ENCODE peak calls at places on chromosomes 7 and 10, in eight cellular contexts. One of them, this sample, is unnamed. For H3K9me3, the result is how much of the 10 kb centered on the place peaks cover.

GRCh38 chr7:92295391-92295790 is 49.6 kb downstream of the ANKIB1 start:
- DNase-seq in CD4-positive, alpha-beta memory T cell: no peak
- DNase-seq in testis: peak
- DNase-seq in body of pancreas: no peak
- DNase-seq in SJCRH30: no peak
- DNase-seq in AG04450: no peak
- DNase-seq in neuronal stem cell: no peak
- DNase-seq in stomach: no peak
- DNase-seq in this sample: no peak

GRCh38 chr10:92789826-92790225 is 58.5 kb upstream of the EXOC6 start:
- DNase-seq in CD4-positive, alpha-beta memory T cell: no peak
- DNase-seq in testis: no peak
- DNase-seq in body of pancreas: no peak
- DNase-seq in SJCRH30: no peak
- DNase-seq in AG04450: no peak
- DNase-seq in neuronal stem cell: no peak
- DNase-seq in stomach: no peak
- DNase-seq in this sample: no peak

GRCh38 chr7:95874541-95875265 is 102.3 kb downstream of the DYNC1I1 start:
- DNase-seq in CD4-positive, alpha-beta memory T cell: no peak
- DNase-seq in testis: peak
- DNase-seq in body of pancreas: no peak
- DNase-seq in SJCRH30: peak
- DNase-seq in AG04450: no peak
- DNase-seq in neuronal stem cell: no peak
- DNase-seq in stomach: no peak
- DNase-seq in this sample: no peak

GRCh38 chr7:143117395-143117794 is 14.5 kb upstream of the PIP start:
- DNase-seq in CD4-positive, alpha-beta memory T cell: no peak
- DNase-seq in testis: no peak
- DNase-seq in body of pancreas: no peak
- DNase-seq in SJCRH30: no peak
- DNase-seq in AG04450: no peak
- DNase-seq in neuronal stem cell: no peak
- DNase-seq in stomach: no peak
- DNase-seq in this sample: no peak

GRCh38 chr7:140656548-140657515 is 15.9 kb upstream of the ADCK2 start:
- DNase-seq in CD4-positive, alpha-beta memory T cell: no peak
- DNase-seq in testis: peak
- DNase-seq in body of pancreas: peak
- DNase-seq in SJCRH30: no peak
- DNase-seq in AG04450: no peak
- DNase-seq in neuronal stem cell: no peak
- DNase-seq in stomach: peak
- DNase-seq in this sample: no peak

GRCh38 chr10:77415311-77415960 is 222.2 kb downstream of the KCNMA1 start:
- DNase-seq in CD4-positive, alpha-beta memory T cell: no peak
- DNase-seq in testis: no peak
- DNase-seq in body of pancreas: peak
- DNase-seq in SJCRH30: no peak
- DNase-seq in AG04450: no peak
- DNase-seq in neuronal stem cell: no peak
- DNase-seq in stomach: no peak
- DNase-seq in this sample: no peak

GRCh38 chr10:97333351-97333600 is 1.3 kb downstream of the FRAT2 start:
- DNase-seq in CD4-positive, alpha-beta memory T cell: no peak
- DNase-seq in testis: no peak
- DNase-seq in body of pancreas: no peak
- DNase-seq in SJCRH30: peak
- DNase-seq in AG04450: peak
- DNase-seq in neuronal stem cell: no peak
- DNase-seq in stomach: no peak
- DNase-seq in this sample: no peak

GRCh38 chr7:40213291-40213690 is 78.5 kb downstream of the SUGCT start:
- DNase-seq in CD4-positive, alpha-beta memory T cell: no peak
- DNase-seq in testis: no peak
- DNase-seq in body of pancreas: no peak
- DNase-seq in SJCRH30: no peak
- DNase-seq in AG04450: no peak
- DNase-seq in neuronal stem cell: no peak
- DNase-seq in stomach: no peak
- DNase-seq in this sample: no peak

GRCh38 chr7:133196872-133197612 is 55.8 kb upstream of the EXOC4 start:
- DNase-seq in CD4-positive, alpha-beta memory T cell: no peak
- DNase-seq in testis: no peak
- DNase-seq in body of pancreas: no peak
- DNase-seq in SJCRH30: no peak
- DNase-seq in AG04450: no peak
- DNase-seq in neuronal stem cell: no peak
- DNase-seq in stomach: no peak
- DNase-seq in this sample: no peak

GRCh38 chr10:76563286-76563685 is 1074.3 kb downstream of the KCNMA1 start:
- DNase-seq in CD4-positive, alpha-beta memory T cell: no peak
- DNase-seq in testis: no peak
- DNase-seq in body of pancreas: no peak
- DNase-seq in SJCRH30: no peak
- DNase-seq in AG04450: no peak
- DNase-seq in neuronal stem cell: no peak
- DNase-seq in stomach: no peak
- DNase-seq in this sample: no peak

GRCh38 chr7:132783824-132784223 is 207.6 kb upstream of the PLXNA4 start:
- DNase-seq in CD4-positive, alpha-beta memory T cell: no peak
- DNase-seq in testis: no peak
- DNase-seq in body of pancreas: no peak
- DNase-seq in SJCRH30: no peak
- DNase-seq in AG04450: peak
- DNase-seq in neuronal stem cell: no peak
- DNase-seq in stomach: no peak
- DNase-seq in this sample: no peak

GRCh38 chr7:151756076-151756731 is 120.7 kb downstream of the PRKAG2 start:
- DNase-seq in CD4-positive, alpha-beta memory T cell: peak
- DNase-seq in testis: no peak
- DNase-seq in body of pancreas: peak
- DNase-seq in SJCRH30: no peak
- DNase-seq in AG04450: no peak
- DNase-seq in neuronal stem cell: no peak
- DNase-seq in stomach: no peak
- DNase-seq in this sample: peak

GRCh38 chr7:78777844-78778243 is 675.6 kb downstream of the MAGI2 start:
- DNase-seq in CD4-positive, alpha-beta memory T cell: no peak
- DNase-seq in testis: no peak
- DNase-seq in body of pancreas: no peak
- DNase-seq in SJCRH30: no peak
- DNase-seq in AG04450: no peak
- DNase-seq in neuronal stem cell: no peak
- DNase-seq in stomach: no peak
- DNase-seq in this sample: no peak

GRCh38 chr7:116166167-116166566 is 44.2 kb upstream of the TES start:
- DNase-seq in CD4-positive, alpha-beta memory T cell: no peak
- DNase-seq in testis: no peak
- DNase-seq in body of pancreas: no peak
- DNase-seq in SJCRH30: no peak
- DNase-seq in AG04450: no peak
- DNase-seq in neuronal stem cell: no peak
- DNase-seq in stomach: no peak
- DNase-seq in this sample: no peak

GRCh38 chr7:116170180-116170579 is 40.2 kb upstream of the TES start:
- DNase-seq in CD4-positive, alpha-beta memory T cell: no peak
- DNase-seq in testis: no peak
- DNase-seq in body of pancreas: no peak
- DNase-seq in SJCRH30: no peak
- DNase-seq in AG04450: no peak
- DNase-seq in neuronal stem cell: no peak
- DNase-seq in stomach: no peak
- DNase-seq in this sample: no peak

GRCh38 chr7:116167177-116167576 is 43.2 kb upstream of the TES start:
- DNase-seq in CD4-positive, alpha-beta memory T cell: no peak
- DNase-seq in testis: no peak
- DNase-seq in body of pancreas: no peak
- DNase-seq in SJCRH30: no peak
- DNase-seq in AG04450: no peak
- DNase-seq in neuronal stem cell: no peak
- DNase-seq in stomach: no peak
- DNase-seq in this sample: no peak

GRCh38 chr7:116171094-116171493 is 39.2 kb upstream of the TES start:
- DNase-seq in CD4-positive, alpha-beta memory T cell: no peak
- DNase-seq in testis: peak
- DNase-seq in body of pancreas: no peak
- DNase-seq in SJCRH30: no peak
- DNase-seq in AG04450: no peak
- DNase-seq in neuronal stem cell: no peak
- DNase-seq in stomach: no peak
- DNase-seq in this sample: no peak

DNA sequence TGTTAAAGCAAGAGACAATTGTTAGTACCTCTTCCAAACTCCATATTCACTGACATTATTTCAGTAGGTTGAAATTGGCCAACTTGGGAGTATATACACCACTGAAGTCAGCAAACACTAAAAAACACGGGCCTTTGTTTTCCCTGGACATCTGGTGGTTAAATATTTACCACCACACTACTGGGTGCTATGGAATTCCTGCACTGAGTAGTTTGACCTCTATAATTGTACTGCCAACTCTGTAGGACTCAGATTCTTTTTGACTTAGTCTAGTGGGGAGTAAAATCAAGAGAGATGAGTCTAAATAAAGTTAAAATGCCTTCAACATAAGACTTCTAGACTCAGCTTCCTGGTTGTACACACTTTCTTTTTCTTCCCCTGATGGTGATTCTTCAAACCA is 41.3 kb upstream of the TES start:
- DNase-seq in CD4-positive, alpha-beta memory T cell: no peak
- DNase-seq in testis: no peak
- DNase-seq in body of pancreas: no peak
- DNase-seq in SJCRH30: no peak
- DNase-seq in AG04450: peak
- DNase-seq in neuronal stem cell: no peak
- DNase-seq in stomach: no peak
- DNase-seq in this sample: no peak
- H3K4me3 ChIP-seq in CD4-positive, alpha-beta memory T cell: no peak
- H3K4me3 ChIP-seq in testis: no peak
- H3K4me3 ChIP-seq in body of pancreas: no peak
- H3K4me3 ChIP-seq in SJCRH30: no peak
- H3K4me3 ChIP-seq in AG04450: no peak
- H3K4me3 ChIP-seq in neuronal stem cell: no peak
- H3K4me3 ChIP-seq in stomach: no peak
- H3K4me3 ChIP-seq in this sample: no peak

GRCh38 chr10:69473304-69473985 is 22.2 kb downstream of the TSPAN15 start:
- DNase-seq in CD4-positive, alpha-beta memory T cell: no peak
- DNase-seq in testis: no peak
- DNase-seq in body of pancreas: no peak
- DNase-seq in SJCRH30: no peak
- DNase-seq in AG04450: no peak
- DNase-seq in neuronal stem cell: no peak
- DNase-seq in stomach: no peak
- DNase-seq in this sample: no peak
- H3K27ac ChIP-seq in CD4-positive, alpha-beta memory T cell: no peak
- H3K27ac ChIP-seq in testis: no peak
- H3K27ac ChIP-seq in body of pancreas: no peak
- H3K27ac ChIP-seq in SJCRH30: no peak
- H3K27ac ChIP-seq in AG04450: no peak
- H3K27ac ChIP-seq in neuronal stem cell: no peak
- H3K27ac ChIP-seq in stomach: no peak
- H3K27ac ChIP-seq in this sample: no peak

GRCh38 chr10:37710831-37711616 is 146.4 kb downstream of the ZNF248 start:
- DNase-seq in CD4-positive, alpha-beta memory T cell: no peak
- DNase-seq in testis: peak
- DNase-seq in body of pancreas: no peak
- DNase-seq in SJCRH30: no peak
- DNase-seq in AG04450: no peak
- DNase-seq in neuronal stem cell: no peak
- DNase-seq in stomach: no peak
- DNase-seq in this sample: no peak

GRCh38 chr10:37712489-37713131 is 144.8 kb downstream of the ZNF248 start:
- DNase-seq in CD4-positive, alpha-beta memory T cell: no peak
- DNase-seq in testis: peak
- DNase-seq in body of pancreas: no peak
- DNase-seq in SJCRH30: peak
- DNase-seq in AG04450: no peak
- DNase-seq in neuronal stem cell: no peak
- DNase-seq in stomach: no peak
- DNase-seq in this sample: no peak

GRCh38 chr10:37713642-37714041 is 143.8 kb downstream of the ZNF248 start:
- DNase-seq in CD4-positive, alpha-beta memory T cell: no peak
- DNase-seq in testis: no peak
- DNase-seq in body of pancreas: no peak
- DNase-seq in SJCRH30: no peak
- DNase-seq in AG04450: no peak
- DNase-seq in neuronal stem cell: no peak
- DNase-seq in stomach: no peak
- DNase-seq in this sample: no peak

GRCh38 chr10:37711617-37712488 is 145.6 kb downstream of the ZNF248 start:
- DNase-seq in CD4-positive, alpha-beta memory T cell: no peak
- DNase-seq in testis: peak
- DNase-seq in body of pancreas: peak
- DNase-seq in SJCRH30: no peak
- DNase-seq in AG04450: no peak
- DNase-seq in neuronal stem cell: no peak
- DNase-seq in stomach: no peak
- DNase-seq in this sample: no peak

GRCh38 chr10:37713132-37713501 is 144.3 kb downstream of the ZNF248 start:
- DNase-seq in CD4-positive, alpha-beta memory T cell: no peak
- DNase-seq in testis: no peak
- DNase-seq in body of pancreas: no peak
- DNase-seq in SJCRH30: no peak
- DNase-seq in AG04450: no peak
- DNase-seq in neuronal stem cell: no peak
- DNase-seq in stomach: no peak
- DNase-seq in this sample: no peak
- H3K9me3 ChIP-seq in CD4-positive, alpha-beta memory T cell: under half
- H3K9me3 ChIP-seq in testis: under half
- H3K9me3 ChIP-seq in body of pancreas: under half
- H3K9me3 ChIP-seq in SJCRH30: under half
- H3K9me3 ChIP-seq in AG04450: under half
- H3K9me3 ChIP-seq in neuronal stem cell: under half
- H3K9me3 ChIP-seq in stomach: under half
- H3K9me3 ChIP-seq in this sample: under half

DNA sequence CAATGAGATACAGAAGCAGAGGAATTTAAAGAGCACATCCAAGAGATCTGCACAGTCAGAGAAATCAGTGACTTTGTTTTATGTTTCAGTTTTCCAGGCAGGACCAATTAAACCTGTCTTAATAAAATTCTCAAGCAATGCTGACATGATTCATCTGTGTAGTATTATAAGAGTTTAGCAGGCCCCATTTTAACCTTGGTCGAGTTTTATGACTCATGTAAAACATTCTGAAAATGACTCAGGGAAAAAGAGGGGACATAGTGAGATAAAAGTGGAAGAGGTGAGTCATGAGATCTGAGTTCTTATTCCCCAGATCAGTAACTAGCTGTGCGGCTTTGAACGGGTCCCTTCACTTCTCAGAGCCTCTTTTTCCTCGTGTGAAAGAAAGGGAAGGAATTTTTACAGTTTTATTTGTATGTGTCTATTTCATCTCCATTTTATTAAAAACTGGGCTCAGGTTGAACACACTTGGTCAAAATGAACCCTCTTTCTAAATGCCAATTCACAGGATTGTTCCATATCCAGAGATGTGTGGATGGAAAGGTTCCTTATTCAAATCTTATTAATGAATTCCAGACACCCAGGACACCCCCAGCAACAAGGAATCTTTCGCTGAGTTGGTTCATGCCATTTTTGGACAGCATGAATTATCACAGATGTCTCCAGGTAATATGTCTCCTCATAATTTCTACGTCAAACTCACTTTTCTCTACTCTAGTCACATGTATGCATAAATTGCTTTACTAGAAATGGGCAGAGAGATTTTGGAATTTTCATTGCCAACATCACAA is 143.2 kb downstream of the JAZF1 start:
- DNase-seq in CD4-positive, alpha-beta memory T cell: no peak
- DNase-seq in testis: no peak
- DNase-seq in body of pancreas: peak
- DNase-seq in SJCRH30: no peak
- DNase-seq in AG04450: peak
- DNase-seq in neuronal stem cell: no peak
- DNase-seq in stomach: no peak
- DNase-seq in this sample: no peak
- H3K4me3 ChIP-seq in CD4-positive, alpha-beta memory T cell: no peak
- H3K4me3 ChIP-seq in testis: no peak
- H3K4me3 ChIP-seq in body of pancreas: no peak
- H3K4me3 ChIP-seq in SJCRH30: no peak
- H3K4me3 ChIP-seq in AG04450: no peak
- H3K4me3 ChIP-seq in neuronal stem cell: no peak
- H3K4me3 ChIP-seq in stomach: no peak
- H3K4me3 ChIP-seq in this sample: no peak

This sample was measured in CD4-positive, CD25-positive, alpha-beta regulatory T cell.